ENCODE peak calls at places on chromosomes 6 and 20, in eight cellular contexts. Q is small intestine; M is fibroblast of gingiva; L is stimulated activated naive B cell treated with anti-CD40 and anti-IgM and Interleukin-4, amounts not matched to agents 10 μg/mL and 1 μg/mL and 100 μg/mL, for 72 hours; J is AG08396; E is T-cell; C is G401; Y is T follicular helper cell. G is an unnamed sample.

GRCh38 chr6:157464653-157465535 is 83.9 kb downstream of the ZDHHC14 start:
- DNase-seq in E (no peak), Q (no peak), M (peak), Y (no peak), C (peak), L (peak), J (no peak), G (no peak)

GRCh38 chr6:121436966-121437756 is 1.7 kb downstream of the GJA1 start:
- DNase-seq in J (peak), L (no peak), C (no peak), E (no peak), Q (peak), Y (no peak), M (peak), G (no peak)

GRCh38 chr20:37890643-37891042 is 12.3 kb upstream of the VSTM2L start:
- DNase-seq in J (no peak), Y (no peak), C (no peak), E (no peak), Q (no peak), M (no peak), L (no peak), G (no peak)

GRCh38 chr20:63288581-63289251 is 4.3 kb upstream of the COL20A1 start:
- DNase-seq in Y (no peak), E (no peak), C (no peak), M (no peak), J (no peak), Q (peak), L (no peak), G (no peak)

GRCh38 chr6:169803291-169803811 is 51.9 kb downstream of the ERMARD start:
- DNase-seq in E (no peak), Y (no peak), J (no peak), C (no peak), Q (no peak), L (no peak), M (no peak), G (no peak)

GRCh38 chr6:152127429-152128165 is 320.1 kb downstream of the ESR1 start:
- DNase-seq in M (no peak), Q (no peak), L (no peak), Y (no peak), C (no peak), J (no peak), E (no peak), G (no peak)

GRCh38 chr20:56409521-56409920 is 2.5 kb upstream of the CASS4 start:
- DNase-seq in Y (no peak), J (no peak), C (no peak), Q (no peak), L (no peak), E (no peak), M (no peak), G (no peak)

GRCh38 chr6:151731313-151731712 is 76.2 kb upstream of the ESR1 start:
- DNase-seq in Q (no peak), M (no peak), Y (no peak), E (no peak), L (no peak), C (no peak), J (no peak), G (no peak)

GRCh38 chr6:1611572-1612385 is 2.1 kb downstream of the FOXC1 start:
- DNase-seq in Q (no peak), C (no peak), L (no peak), J (no peak), Y (no peak), M (no peak), E (no peak), G (no peak)

GRCh38 chr20:58025233-58025632 is 203.2 kb downstream of the ANKRD60 start:
- DNase-seq in C (no peak), L (no peak), E (no peak), Q (no peak), M (no peak), Y (no peak), J (no peak), G (no peak)

GRCh38 chr6:15908871-15909270 is 220.0 kb upstream of the MYLIP start:
- DNase-seq in J (no peak), M (no peak), E (no peak), L (no peak), Q (no peak), Y (no peak), C (no peak), G (no peak)

GRCh38 chr6:76771076-76771634 is 692.1 kb downstream of the HTR1B start:
- DNase-seq in E (no peak), M (no peak), Q (no peak), L (no peak), C (peak), Y (no peak), J (no peak), G (no peak)

GRCh38 chr20:51531141-51531710 is 11.3 kb downstream of the NFATC2 start:
- DNase-seq in L (peak), Y (peak), E (peak), M (no peak), Q (no peak), C (no peak), J (no peak), G (peak)

GRCh38 chr6:18680842-18681241 is 293.7 kb downstream of the RNF144B start:
- DNase-seq in M (no peak), L (no peak), J (no peak), Q (peak), Y (no peak), E (no peak), C (no peak), G (no peak)

GRCh38 chr20:50149481-50150254 is 3.9 kb downstream of the PEDS1 start:
- DNase-seq in L (no peak), Y (no peak), E (no peak), J (no peak), M (no peak), C (no peak), Q (peak), G (no peak)

GRCh38 chr20:18388860-18389259 is 78.0 kb downstream of the DZANK1 start:
- DNase-seq in J (peak), Y (no peak), L (no peak), Q (peak), C (no peak), M (peak), E (no peak), G (no peak)

GRCh38 chr6:99467509-99468106 is 42.5 kb upstream of the PNISR start:
- DNase-seq in E (no peak), Q (peak), L (no peak), Y (no peak), J (peak), C (peak), M (peak), G (no peak)

GRCh38 chr6:149990672-149991402 is 27.1 kb downstream of the ULBP1 start:
- DNase-seq in J (peak), L (peak), M (no peak), Y (no peak), Q (peak), C (no peak), E (no peak), G (no peak)

GRCh38 chr20:63846128-63846771 is 15.0 kb upstream of the ABHD16B start:
- DNase-seq in Y (no peak), M (no peak), E (no peak), L (no peak), J (peak), C (peak), Q (no peak), G (no peak)

GRCh38 chr20:41029150-41029872 is 689 bp downstream of the TOP1 start:
- DNase-seq in Y (peak), J (peak), Q (no peak), L (peak), C (peak), M (no peak), E (no peak), G (no peak)

GRCh38 chr6:86942761-86943526 is 5.6 kb downstream of the HTR1E start:
- DNase-seq in E (no peak), Q (no peak), J (no peak), C (no peak), Y (no peak), L (no peak), M (no peak), G (no peak)

GRCh38 chr6:127902933-127903332 is 2.1 kb upstream of the THEMIS start:
- DNase-seq in L (no peak), Y (no peak), E (no peak), M (no peak), J (no peak), Q (no peak), C (no peak), G (no peak)

GRCh38 chr6:36728289-36729168 is 30.9 kb downstream of the RAB44 start:
- DNase-seq in C (no peak), L (no peak), E (no peak), M (no peak), Y (no peak), J (no peak), Q (no peak), G (no peak)

GRCh38 chr6:122839477-122839876 is 50.4 kb downstream of the SMPDL3A start:
- DNase-seq in M (peak), E (no peak), J (peak), L (peak), C (peak), Q (peak), Y (peak), G (peak)

GRCh38 chr6:54847799-54848597 is 1.4 kb downstream of the FAM83B start:
- DNase-seq in M (no peak), E (no peak), C (no peak), Y (no peak), Q (no peak), J (peak), L (no peak), G (no peak)

GRCh38 chr20:24442909-24443308 is 26.5 kb upstream of the SYNDIG1 start:
- DNase-seq in Q (no peak), E (no peak), M (no peak), Y (no peak), J (no peak), L (no peak), C (no peak), G (no peak)

GRCh38 chr20:5309971-5310370 is 6.8 kb downstream of the PROKR2 start:
- DNase-seq in Y (no peak), L (no peak), Q (no peak), M (no peak), J (no peak), C (no peak), E (no peak), G (no peak)

GRCh38 chr6:45836438-45836824 is 179.2 kb downstream of the CLIC5 start:
- DNase-seq in L (no peak), Y (no peak), Q (no peak), M (no peak), C (no peak), J (no peak), E (no peak), G (no peak)

GRCh38 chr6:89146748-89147715 is 1.2 kb downstream of the PM20D2 start:
- DNase-seq in L (no peak), E (no peak), J (peak), M (no peak), Y (no peak), C (peak), Q (peak), G (no peak)

GRCh38 chr20:56160956-56161355 is 87.6 kb upstream of the MC3R start:
- DNase-seq in L (no peak), J (no peak), M (no peak), C (no peak), E (no peak), Y (no peak), Q (no peak), G (no peak)

GRCh38 chr20:61993058-61993457 is 72.6 kb downstream of the TAF4 start:
- DNase-seq in M (no peak), C (no peak), L (no peak), Y (no peak), J (no peak), Q (no peak), E (no peak), G (no peak)

GRCh38 chr6:35139924-35140524 is 1.1 kb downstream of the TCP11 start:
- DNase-seq in Y (peak), E (no peak), J (peak), Q (peak), L (no peak), M (peak), C (peak), G (peak)

GRCh38 chr6:67717281-67717680 is 917.8 kb upstream of the ADGRB3 start:
- DNase-seq in Q (no peak), C (no peak), J (no peak), L (no peak), E (no peak), Y (no peak), M (no peak), G (no peak)

GRCh38 chr6:30781697-30782424 is 37.5 kb upstream of the IER3 start:
- DNase-seq in M (peak), Y (no peak), Q (peak), J (peak), C (peak), L (peak), E (peak), G (no peak)